ENCODE peak calls at places on chromosomes 16 and 17, in six cellular contexts. G is Calu3, B is heart right ventricle, K is iris pigment epithelial cell, T is iPS-NIHi11, Z is T-helper 17 cell. N is an unnamed sample.

GRCh38 chr16:301235-301634 is 18.3 kb downstream of the PDIA2 start:
- DNase-seq in G (no peak), T (no peak), B (no peak), K (no peak), Z (no peak), N (no peak)

GRCh38 chr17:54085934-54086333 is 263.2 kb downstream of the KIF2B start:
- DNase-seq in T (peak), G (no peak), B (no peak), K (no peak), Z (no peak), N (peak)

GRCh38 chr17:19247423-19247822 is 10.3 kb downstream of the EPN2 start:
- DNase-seq in K (no peak), G (no peak), T (no peak), B (no peak), Z (no peak), N (no peak)

GRCh38 chr17:45364531-45365390 is 47.9 kb upstream of the MAP3K14 start:
- DNase-seq in B (no peak), T (peak), K (peak), G (no peak), Z (no peak), N (no peak)

GRCh38 chr17:9002610-9003354 is 18.5 kb upstream of the NTN1 start:
- DNase-seq in T (peak), K (no peak), Z (no peak), G (peak), B (no peak), N (peak)

GRCh38 chr17:48052956-48053757 is 5.0 kb downstream of the NFE2L1 start:
- DNase-seq in K (peak), Z (no peak), T (no peak), G (peak), B (peak), N (no peak)

GRCh38 chr17:51258756-51259573 is 884 bp downstream of the MBTD1 start:
- DNase-seq in T (peak), Z (no peak), G (peak), K (peak), B (peak), N (no peak)

GRCh38 chr16:86073103-86073625 is 174.2 kb downstream of the IRF8 start:
- DNase-seq in Z (no peak), G (no peak), T (no peak), B (no peak), K (no peak), N (no peak)

GRCh38 chr17:43695968-43696865 is 34.5 kb upstream of the MEOX1 start:
- DNase-seq in Z (no peak), T (no peak), B (peak), G (no peak), K (no peak), N (no peak)

GRCh38 chr16:57948027-57948426 is 22.9 kb downstream of the CNGB1 start:
- DNase-seq in G (no peak), Z (no peak), K (no peak), T (no peak), B (no peak), N (no peak)

GRCh38 chr16:50153648-50154368 is 702 bp downstream of the TENT4B start:
- DNase-seq in T (peak), Z (no peak), B (peak), K (peak), G (peak), N (no peak)

GRCh38 chr17:75783069-75783783 is 1.4 kb upstream of the UNK start:
- DNase-seq in G (peak), K (peak), T (no peak), B (no peak), Z (no peak), N (no peak)

GRCh38 chr17:2964370-2964769 is 99.0 kb downstream of the OR1D5 start:
- DNase-seq in K (no peak), Z (no peak), B (no peak), G (no peak), T (no peak), N (no peak)

GRCh38 chr16:4409081-4409932 is 7.1 kb downstream of the CORO7 start:
- DNase-seq in K (no peak), G (no peak), B (no peak), T (peak), Z (no peak), N (no peak)

GRCh38 chr16:51818342-51818944 is 667.4 kb upstream of the SALL1 start:
- DNase-seq in K (peak), B (peak), Z (no peak), G (peak), T (peak), N (no peak)

GRCh38 chr16:47388705-47389104 is 72.2 kb downstream of the ITFG1 start:
- DNase-seq in B (no peak), T (no peak), K (no peak), G (no peak), Z (no peak), N (no peak)

GRCh38 chr17:68658999-68659780 is 58.0 kb upstream of the FAM20A start:
- DNase-seq in K (no peak), T (no peak), G (no peak), Z (no peak), B (no peak), N (no peak)

GRCh38 chr16:69329369-69330285 is 761 bp downstream of the PDF start:
- DNase-seq in K (peak), B (no peak), G (peak), Z (peak), T (no peak), N (peak)

GRCh38 chr17:76003915-76004314 is 3.3 kb downstream of the CDK3 start:
- DNase-seq in Z (no peak), G (no peak), K (no peak), B (no peak), T (no peak), N (no peak)

GRCh38 chr16:88549671-88550643 is 20.2 kb upstream of the ZC3H18 start:
- DNase-seq in G (peak), T (no peak), B (no peak), Z (no peak), K (no peak), N (no peak)

GRCh38 chr16:15879255-15879804 is 9.1 kb downstream of the CEP20 start:
- DNase-seq in Z (no peak), T (no peak), B (no peak), G (no peak), K (peak), N (no peak)

GRCh38 chr16:67672739-67673662 is 6.4 kb downstream of the C16orf86 start:
- DNase-seq in B (peak), T (peak), Z (peak), G (peak), K (peak), N (no peak)

GRCh38 chr16:5838725-5839124 is 741.1 kb upstream of the EEF2KMT start:
- DNase-seq in Z (no peak), K (no peak), B (no peak), T (no peak), G (no peak), N (no peak)

GRCh38 chr16:14378684-14379467 is 251.2 kb downstream of the PARN start:
- DNase-seq in G (no peak), B (no peak), K (peak), T (no peak), Z (no peak), N (no peak)

GRCh38 chr17:80455784-80456183 is 20.6 kb downstream of the NPTX1 start:
- DNase-seq in Z (no peak), T (no peak), K (no peak), B (no peak), G (no peak), N (no peak)

GRCh38 chr17:5545051-5545987 is 39.0 kb downstream of the NLRP1 start:
- DNase-seq in K (peak), G (no peak), Z (no peak), T (no peak), B (no peak), N (no peak)

N was measured in activated B cell treated with CpG ODN at 0.5 μM for 24 hours.